ENCODE peak calls at places on chromosomes 4 and X, in six cellular contexts. D is PC-3; U is fibroblast of the aortic adventitia; Q is CD8-positive, alpha-beta T cell; M is progenitor cell of endocrine pancreas; N is H9. X is an unnamed sample.

GRCh38 chr4:26753642-26754041 is 107.0 kb upstream of the STIM2 start:
- DNase-seq in D (peak; percentile 32), U (peak; percentile 81), Q (no peak), M (no peak), N (no peak), X (no peak)

GRCh38 chrX:100994352-100995281 is 25.1 kb downstream of the ARL13A start:
- DNase-seq in D (peak; percentile 76), U (peak; percentile 31), Q (no peak), M (no peak), N (no peak), X (no peak)

GRCh38 chr4:46329118-46329976 is 60.6 kb downstream of the GABRA2 start:
- DNase-seq in D (peak; percentile 74), U (no peak), Q (no peak), M (peak; percentile 11), N (peak; percentile 46), X (no peak)

GRCh38 chr4:168587326-168588125 is 90.7 kb downstream of the PALLD start:
- DNase-seq in D (peak; percentile 95), U (peak; percentile 94), Q (no peak), M (no peak), N (no peak), X (no peak)

GRCh38 chr4:169070895-169071218 is 60.8 kb upstream of the CBR4 start:
- DNase-seq in D (peak; percentile 84), U (no peak), Q (no peak), M (no peak), N (no peak), X (no peak)

GRCh38 chr4:65868096-65868824 is 198.0 kb upstream of the EPHA5 start:
- DNase-seq in D (peak; percentile 90), U (no peak), Q (no peak), M (no peak), N (no peak), X (no peak)

GRCh38 chr4:177182156-177182555 is 127.5 kb upstream of the NEIL3 start:
- DNase-seq in D (no peak), U (peak; percentile 90), Q (no peak), M (no peak), N (no peak), X (no peak)

GRCh38 chr4:121927948-121928347 is 23.9 kb downstream of the TRPC3 start:
- DNase-seq in D (no peak), U (no peak), Q (no peak), M (no peak), N (no peak), X (no peak)

GRCh38 chrX:71998836-71999509 is 88.3 kb downstream of the NHSL2 start:
- DNase-seq in D (peak; percentile 63), U (peak; percentile 36), Q (no peak), M (no peak), N (peak; percentile 21), X (no peak)

GRCh38 chr4:54654753-54655152 is 3.0 kb upstream of the KIT start:
- DNase-seq in D (no peak), U (no peak), Q (no peak), M (no peak), N (no peak), X (no peak)

GRCh38 chr4:105461221-105462041 is 12.4 kb downstream of the PPA2 start:
- DNase-seq in D (no peak), U (peak; percentile 53), Q (no peak), M (no peak), N (no peak), X (no peak)

GRCh38 chr4:126895988-126896570 is 736.7 kb upstream of the INTU start:
- DNase-seq in D (no peak), U (no peak), Q (no peak), M (no peak), N (no peak), X (no peak)

GRCh38 chr4:136650541-136651277 is 881.6 kb downstream of the PCDH18 start:
- DNase-seq in D (peak; percentile 55), U (no peak), Q (no peak), M (no peak), N (no peak), X (no peak)

GRCh38 chr4:125704726-125705125 is 390.0 kb downstream of the FAT4 start:
- DNase-seq in D (peak; percentile 12), U (peak; percentile 25), Q (no peak), M (no peak), N (no peak), X (no peak)

GRCh38 chr4:101813604-101814003 is 23.1 kb downstream of the BANK1 start:
- DNase-seq in D (no peak), U (no peak), Q (no peak), M (no peak), N (no peak), X (no peak)

GRCh38 chr4:81472249-81473085 is 760 bp upstream of the RASGEF1B start:
- DNase-seq in D (no peak), U (peak; percentile 32), Q (peak; percentile 78), M (no peak), N (peak; percentile 42), X (no peak)

GRCh38 chr4:83905952-83906351 is 370.0 kb downstream of the GPAT3 start:
- DNase-seq in D (peak; percentile 33), U (no peak), Q (no peak), M (peak; percentile 10), N (peak; percentile 61), X (no peak)

GRCh38 chr4:48058620-48059530 is 42.3 kb downstream of the NIPAL1 start:
- DNase-seq in D (no peak), U (no peak), Q (no peak), M (no peak), N (no peak), X (no peak)

GRCh38 chrX:131704136-131704695 is 160.3 kb downstream of the OR13H1 start:
- DNase-seq in D (peak; percentile 37), U (peak; percentile 96), Q (no peak), M (no peak), N (no peak), X (no peak)

GRCh38 chrX:40097101-40097491 is 662 bp downstream of the BCOR start:
- DNase-seq in D (no peak), U (no peak), Q (peak; percentile 39), M (no peak), N (no peak), X (no peak)

GRCh38 chr4:7906171-7906581 is 33.5 kb downstream of the AFAP1 start:
- DNase-seq in D (no peak), U (peak; percentile 71), Q (no peak), M (no peak), N (no peak), X (no peak)

GRCh38 chr4:185847352-185848078 is 35.5 kb upstream of the SORBS2 start:
- DNase-seq in D (peak; percentile 13), U (peak; percentile 74), Q (no peak), M (no peak), N (no peak), X (no peak)

GRCh38 chrX:22300130-22300529 is 27.4 kb downstream of the CBLL2 start:
- DNase-seq in D (peak; percentile 75), U (peak; percentile 84), Q (no peak), M (no peak), N (no peak), X (no peak)

GRCh38 chr4:145956288-145956890 is 17.8 kb upstream of the ZNF827 start:
- DNase-seq in D (peak; percentile 75), U (peak; percentile 43), Q (peak; percentile 30), M (peak; percentile 25), N (peak; percentile 46), X (no peak)

GRCh38 chr4:73922766-73923630 is 53.8 kb downstream of the CXCL1 start:
- DNase-seq in D (peak; percentile 83), U (peak; percentile 85), Q (no peak), M (no peak), N (no peak), X (no peak)

GRCh38 chrX:78543281-78543680 is 115.8 kb downstream of the RTL3 start:
- DNase-seq in D (no peak), U (no peak), Q (no peak), M (no peak), N (no peak), X (no peak)

GRCh38 chr4:109962401-109962800 is 49.7 kb downstream of the EGF start:
- DNase-seq in D (no peak), U (no peak), Q (no peak), M (no peak), N (no peak), X (no peak)

GRCh38 chr4:1910643-1911042 is 39.5 kb downstream of the NSD2 start:
- DNase-seq in D (peak; percentile 40), U (peak; percentile 79), Q (no peak), M (peak; percentile 27), N (peak; percentile 62), X (no peak)
- TF ChIP-seq CTCF in D (peak; percentile 64), U (peak; percentile 81), Q (no peak), M (peak; percentile 71), N (peak; percentile 73), X (peak; percentile 12)

DNA sequence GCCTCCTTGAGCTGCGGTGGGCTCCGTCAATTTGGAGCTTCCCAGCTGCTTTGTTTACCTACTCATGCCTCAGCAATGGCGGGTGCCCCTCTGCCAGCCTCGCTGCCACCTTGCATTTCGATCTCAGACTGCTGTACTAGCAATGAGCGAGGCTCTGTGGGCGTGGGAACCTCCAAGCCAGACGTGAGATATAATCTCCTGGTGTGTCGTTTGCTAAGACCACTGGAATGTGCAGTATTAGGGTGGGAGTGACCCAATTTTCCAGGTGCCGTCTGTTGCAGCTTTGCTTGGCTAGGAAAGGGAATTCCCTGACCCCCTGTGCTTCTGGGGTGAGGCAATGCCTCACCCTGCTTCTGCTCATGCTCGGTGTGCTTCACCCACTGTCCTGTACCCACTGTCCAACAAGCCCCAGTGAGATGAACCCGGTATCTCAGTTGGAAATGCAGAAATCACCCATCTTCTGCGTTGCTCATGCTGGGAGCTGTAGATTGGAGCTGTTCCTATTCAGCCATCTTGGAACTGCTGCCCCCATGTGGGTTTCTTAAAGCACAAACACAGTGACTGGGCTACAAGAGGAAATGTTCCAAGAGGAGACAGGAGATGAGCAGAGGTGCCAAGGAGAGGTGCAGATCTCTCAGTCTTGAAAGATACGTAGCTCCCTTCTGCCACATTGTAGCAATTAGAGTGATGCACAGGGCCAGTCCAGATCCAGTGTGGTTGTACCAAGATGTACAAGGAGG is 193.0 kb upstream of the IGFBP7 start:
- DNase-seq in D (peak; percentile 22), U (no peak), Q (no peak), M (no peak), N (no peak), X (no peak)
- TF ChIP-seq CTCF in D (no peak), U (no peak), Q (no peak), M (no peak), N (peak; percentile 33), X (no peak)

GRCh38 chrX:15056044-15056443 is 182.8 kb downstream of the MOSPD2 start:
- DNase-seq in D (peak; percentile 63), U (no peak), Q (no peak), M (no peak), N (no peak), X (no peak)

GRCh38 chrX:15055146-15055930 is 182.1 kb downstream of the MOSPD2 start:
- DNase-seq in D (peak; percentile 54), U (no peak), Q (no peak), M (no peak), N (no peak), X (no peak)

DNA sequence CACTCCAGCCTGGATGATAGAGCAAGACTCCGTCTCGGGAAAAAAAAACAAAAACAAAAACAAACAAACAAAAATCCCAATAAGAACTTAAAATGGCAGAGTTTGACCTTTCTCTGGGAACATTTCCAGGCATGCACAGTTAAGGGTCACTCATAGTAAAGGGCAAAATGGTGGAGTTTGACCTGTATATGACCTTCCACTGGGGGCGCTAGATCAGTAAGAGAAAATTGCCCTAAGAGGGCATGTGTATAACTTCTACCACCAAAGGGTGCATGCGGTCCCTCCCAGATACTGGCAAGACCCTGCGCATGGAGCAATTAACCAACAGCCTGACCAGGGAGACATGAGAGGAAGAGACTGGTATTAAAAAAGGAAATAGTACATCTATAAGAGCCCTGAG is 177.2 kb downstream of the MOSPD2 start:
- DNase-seq in D (no peak), U (no peak), Q (no peak), M (no peak), N (no peak), X (no peak)
- TF ChIP-seq CTCF in D (peak; percentile 28), U (no peak), Q (no peak), M (no peak), N (peak; percentile 33), X (no peak)

GRCh38 chrX:7552758-7553157 is 290.2 kb upstream of the VCX start:
- DNase-seq in D (no peak), U (no peak), Q (no peak), M (no peak), N (no peak), X (no peak)
- TF ChIP-seq CTCF in D (no peak), U (no peak), Q (no peak), M (peak; percentile 22), N (peak; percentile 53), X (no peak)